ENCODE peak calls at places on chromosome 2, in nine cellular contexts. B is NB4, V is right atrium auricular region, A is T-helper 9 cell, H is NCI-H748 treated with DMSO at 0.1 percent for 48 hours, Q is lung microvascular endothelial cell, F is left cardiac atrium, Y is ureter, O is cerebellar cortex. D is an unnamed sample.

GRCh38 chr2:112644933-112645395 is 775 bp upstream of the SLC20A1 start:
- DNase-seq in V (no peak), O (peak), H (peak), A (no peak), Q (peak), F (no peak), Y (no peak), B (no peak), D (no peak)

GRCh38 chr2:157052685-157053224 is 204.8 kb upstream of the GALNT5 start:
- DNase-seq in F (no peak), V (no peak), H (no peak), Y (no peak), B (no peak), Q (peak), A (no peak), O (no peak), D (no peak)

GRCh38 chr2:163341426-163341825 is 394.4 kb downstream of the FIGN start:
- DNase-seq in O (no peak), H (no peak), Q (peak), V (no peak), Y (no peak), F (no peak), B (no peak), A (no peak), D (no peak)

GRCh38 chr2:230473378-230473777 is 57.4 kb downstream of the SP100 start:
- DNase-seq in A (no peak), B (peak), F (no peak), V (no peak), Q (peak), O (no peak), H (no peak), Y (no peak), D (no peak)

GRCh38 chr2:216426166-216426777 is 14.0 kb downstream of the SMARCAL1 start:
- DNase-seq in B (no peak), O (no peak), V (no peak), Y (no peak), F (no peak), Q (no peak), A (no peak), H (no peak), D (no peak)

GRCh38 chr2:217085543-217085942 is 225.7 kb upstream of the TNP1 start:
- DNase-seq in H (no peak), F (no peak), B (peak), Y (no peak), Q (peak), A (no peak), V (no peak), O (no peak), D (no peak)

GRCh38 chr2:203579131-203579643 is 44.1 kb upstream of the RAPH1 start:
- DNase-seq in B (no peak), H (peak), A (no peak), Q (peak), O (no peak), Y (peak), F (no peak), V (no peak), D (no peak)

GRCh38 chr2:161049571-161049970 is 110.7 kb upstream of the TANK start:
- DNase-seq in V (no peak), O (no peak), F (no peak), B (no peak), H (no peak), A (no peak), Y (no peak), Q (no peak), D (no peak)

GRCh38 chr2:164784376-164784775 is 57.2 kb downstream of the COBLL1 start:
- DNase-seq in Q (peak), B (no peak), A (no peak), O (no peak), F (no peak), H (no peak), Y (no peak), V (no peak), D (no peak)

D was measured in Right ventricle myocardium inferior.